ENCODE peak calls at places on chromosome 16, in eight cellular contexts. H is HCT116, B is suprapubic skin, E is HepG2, U is breast epithelium, W is prostate gland, T is transverse colon, M is spleen. O is an unnamed sample.

GRCh38 chr16:77732241-77732946 is 10.1 kb downstream of the NUDT7 start:
- DNase-seq in H (no peak), B (no peak), E (peak; percentile 51), U (no peak), W (no peak), T (no peak), M (no peak), O (no peak)

GRCh38 chr16:50273888-50274770 is 7.8 kb downstream of the ADCY7 start:
- DNase-seq in H (no peak), B (no peak), E (no peak), U (no peak), W (no peak), T (peak; percentile 60), M (peak; percentile 93), O (no peak)

GRCh38 chr16:2150418-2151187 is 2.2 kb downstream of the RAB26 start:
- DNase-seq in H (no peak), B (peak; percentile 78), E (peak; percentile 68), U (no peak), W (no peak), T (peak; percentile 62), M (peak; percentile 68), O (peak; percentile 59)

GRCh38 chr16:50692999-50693781 is at the start of gene NOD2:
- DNase-seq in H (no peak), B (no peak), E (no peak), U (no peak), W (no peak), T (no peak), M (peak; percentile 89), O (peak; percentile 51)

GRCh38 chr16:50088302-50088701 is 22.5 kb downstream of the HEATR3 start:
- DNase-seq in H (no peak), B (no peak), E (no peak), U (no peak), W (no peak), T (no peak), M (no peak), O (no peak)

GRCh38 chr16:19382887-19383816 is 34.5 kb upstream of the TMC5 start:
- DNase-seq in H (no peak), B (no peak), E (no peak), U (no peak), W (no peak), T (no peak), M (no peak), O (peak; percentile 44)

GRCh38 chr16:3182608-3183444 is 5.2 kb upstream of the OR1F1 start:
- DNase-seq in H (no peak), B (no peak), E (peak; percentile 70), U (no peak), W (no peak), T (peak; percentile 35), M (peak; percentile 88), O (peak; percentile 37)

GRCh38 chr16:77853125-77853524 is 64.8 kb downstream of the VAT1L start:
- DNase-seq in H (no peak), B (no peak), E (no peak), U (no peak), W (no peak), T (no peak), M (no peak), O (no peak)

GRCh38 chr16:14419817-14420216 is 210.2 kb downstream of the PARN start:
- DNase-seq in H (no peak), B (no peak), E (no peak), U (no peak), W (no peak), T (no peak), M (no peak), O (no peak)

GRCh38 chr16:67150833-67151396 is at the start of gene B3GNT9:
- DNase-seq in H (no peak), B (no peak), E (peak; percentile 56), U (no peak), W (peak; percentile 72), T (peak; percentile 72), M (peak; percentile 86), O (peak; percentile 67)

GRCh38 chr16:85202631-85203461 is 90.6 kb upstream of the CIBAR2 start:
- DNase-seq in H (no peak), B (no peak), E (no peak), U (no peak), W (no peak), T (peak; percentile 74), M (peak; percentile 71), O (peak; percentile 47)

GRCh38 chr16:82603784-82604411 is 22.9 kb upstream of the CDH13 start:
- DNase-seq in H (peak; percentile 13), B (no peak), E (peak; percentile 13), U (no peak), W (peak; percentile 51), T (peak; percentile 29), M (no peak), O (peak; percentile 35)

GRCh38 chr16:12170103-12171025 is 193.8 kb downstream of the SNX29 start:
- DNase-seq in H (no peak), B (no peak), E (no peak), U (no peak), W (no peak), T (no peak), M (no peak), O (no peak)

GRCh38 chr16:88736088-88736487 is 29.8 kb downstream of the CTU2 start:
- DNase-seq in H (no peak), B (no peak), E (no peak), U (no peak), W (no peak), T (no peak), M (no peak), O (no peak)
- TF ChIP-seq POLR2A in H (no peak), B (no peak), E (no peak), U (no peak), W (no peak), T (no peak), M (no peak), O (no peak)

GRCh38 chr16:86575754-86576557 is 2.4 kb upstream of the FOXL1 start:
- DNase-seq in H (peak; percentile 97), B (no peak), E (peak; percentile 63), U (no peak), W (no peak), T (peak; percentile 60), M (peak; percentile 80), O (peak; percentile 55)
- TF ChIP-seq CTCF in H (peak; percentile 86), B (no peak), E (peak; percentile 74), U (no peak), W (peak; percentile 64), T (peak; percentile 7), M (peak; percentile 11), O (no peak)

DNA sequence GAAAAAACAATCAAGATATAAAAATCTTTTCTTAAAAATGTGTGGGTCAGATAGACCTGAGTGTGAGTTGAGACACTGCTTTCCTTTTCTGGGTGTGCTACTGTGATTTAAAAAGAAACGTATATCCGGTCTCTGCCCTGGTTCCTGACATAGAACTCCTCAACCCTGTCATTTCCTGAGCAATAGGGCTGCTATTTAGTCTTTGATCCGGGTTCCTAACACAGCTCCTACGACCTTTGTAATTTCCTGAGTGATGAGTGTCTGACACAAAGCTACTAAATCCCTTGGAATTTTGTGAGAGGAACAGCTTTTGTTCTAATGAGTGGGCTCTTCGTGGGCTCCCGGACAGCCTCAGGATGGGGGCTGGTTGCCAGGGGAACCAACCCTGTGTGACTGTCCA is 93.9 kb upstream of the FA2H start:
- DNase-seq in H (no peak), B (no peak), E (peak; percentile 76), U (no peak), W (no peak), T (no peak), M (no peak), O (no peak)
- TF ChIP-seq POLR2AphosphoS5 in H (no peak), B (no peak), E (no peak), U (no peak), W (peak; percentile 29), T (no peak), M (no peak), O (peak; percentile 5)

DNA sequence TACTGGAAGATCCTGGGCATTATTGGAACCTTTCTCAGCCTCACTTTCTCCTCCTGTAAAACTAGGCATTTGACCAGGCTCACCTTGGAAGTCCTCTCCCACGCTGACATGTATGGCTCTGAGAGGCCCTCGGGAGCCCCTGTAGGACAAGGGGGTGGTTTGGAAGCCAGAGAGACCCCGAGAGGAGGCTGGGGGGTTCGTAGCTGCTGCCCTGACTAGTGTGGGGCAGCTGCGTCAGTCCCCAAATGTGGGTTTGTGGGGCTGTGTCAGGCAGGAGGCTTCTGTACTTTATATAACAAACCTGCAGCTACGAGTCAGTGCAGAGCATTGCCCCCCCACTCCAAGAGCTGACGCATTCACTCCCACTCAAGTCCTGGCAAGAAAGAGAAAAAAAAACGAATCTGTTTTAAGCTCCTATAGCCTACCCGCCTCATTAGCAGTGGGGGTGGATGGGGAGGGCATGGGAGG is 1.8 kb downstream of the CX3CL1 start:
- DNase-seq in H (no peak), B (no peak), E (no peak), U (no peak), W (peak; percentile 46), T (no peak), M (no peak), O (no peak)
- TF ChIP-seq POLR2A in H (no peak), B (no peak), E (no peak), U (no peak), W (peak; percentile 45), T (no peak), M (no peak), O (no peak)

GRCh38 chr16:234468-235305 is at the start of gene FAM234A:
- DNase-seq in H (peak; percentile 62), B (peak; percentile 97), E (peak; percentile 87), U (peak; percentile 94), W (peak; percentile 94), T (peak; percentile 96), M (peak; percentile 98), O (peak; percentile 96)
- TF ChIP-seq CTCF in H (peak; percentile 40), B (peak; percentile 21), E (peak; percentile 55), U (peak; percentile 26), W (peak; percentile 49), T (peak; percentile 25), M (peak; percentile 35), O (peak; percentile 27)

GRCh38 chr16:30395992-30396560 is 856 bp downstream of the ZNF48 start:
- DNase-seq in H (no peak), B (no peak), E (no peak), U (no peak), W (no peak), T (no peak), M (no peak), O (no peak)
- TF ChIP-seq POLR2AphosphoS5 in H (no peak), B (no peak), E (no peak), U (no peak), W (no peak), T (no peak), M (no peak), O (no peak)